ENCODE peak calls at places on chromosomes 4 and X, in six cellular contexts. W is EH; S is endodermal cell; N is stimulated activated CD4-positive, alpha-beta T cell treated with anti-CD3 and anti-CD28 coated beads, Interleukin-1b, Interleukin-23, amount 100 ng/mL, for 24 hours; C is NCI-H510A treated with DMSO at 0.1 percent for 48 hours; V is posterior vena cava. H is an unnamed sample.
A peak's percentile ranks its signal among the peaks of the same experiment; 100 is the strongest.

GRCh38 chr4:186669159-186669720 is 54.4 kb downstream of the FAT1 start:
- DNase-seq in W (peak; percentile 80), S (peak; percentile 79), N (no peak), C (no peak), V (no peak), H (no peak)

GRCh38 chr4:96035727-96036126 is 195.8 kb downstream of the PDHA2 start:
- DNase-seq in W (no peak), S (no peak), N (no peak), C (no peak), V (no peak), H (no peak)

GRCh38 chr4:5979981-5980380 is 38.2 kb downstream of the C4orf50 start:
- DNase-seq in W (peak; percentile 6), S (peak; percentile 94), N (no peak), C (no peak), V (peak; percentile 38), H (no peak)

GRCh38 chrX:25534096-25534495 is 518.3 kb upstream of the ARX start:
- DNase-seq in W (no peak), S (no peak), N (no peak), C (no peak), V (no peak), H (no peak)

GRCh38 chr4:143097751-143098150 is 87.0 kb upstream of the USP38 start:
- DNase-seq in W (no peak), S (no peak), N (no peak), C (no peak), V (no peak), H (no peak)

GRCh38 chrX:20715176-20715575 is 448.5 kb upstream of the RPS6KA3 start:
- DNase-seq in W (no peak), S (no peak), N (no peak), C (no peak), V (no peak), H (no peak)

GRCh38 chrX:9786839-9787635 is 808 bp downstream of the SHROOM2 start:
- DNase-seq in W (no peak), S (peak; percentile 69), N (no peak), C (peak; percentile 37), V (peak; percentile 63), H (no peak)

GRCh38 chr4:108054025-108054424 is 64.3 kb downstream of the HADH start:
- DNase-seq in W (no peak), S (no peak), N (no peak), C (no peak), V (no peak), H (no peak)

GRCh38 chr4:119100640-119101039 is 35.0 kb upstream of the MYOZ2 start:
- DNase-seq in W (no peak), S (no peak), N (no peak), C (no peak), V (no peak), H (no peak)

GRCh38 chr4:185933078-185933581 is 121.1 kb upstream of the SORBS2 start:
- DNase-seq in W (peak; percentile 34), S (no peak), N (no peak), C (no peak), V (no peak), H (no peak)

GRCh38 chrX:16567681-16568080 is 82.3 kb upstream of the S100G start:
- DNase-seq in W (no peak), S (no peak), N (no peak), C (no peak), V (no peak), H (no peak)

GRCh38 chr4:7462509-7462971 is 27.8 kb upstream of the PSAPL1 start:
- DNase-seq in W (peak; percentile 25), S (peak; percentile 83), N (no peak), C (peak; percentile 23), V (no peak), H (peak; percentile 55)

GRCh38 chr4:186342582-186342981 is 76.6 kb downstream of the F11 start:
- DNase-seq in W (no peak), S (no peak), N (no peak), C (no peak), V (no peak), H (no peak)

GRCh38 chr4:76850010-76850441 is 47.9 kb downstream of the SOWAHB start:
- DNase-seq in W (peak; percentile 92), S (no peak), N (no peak), C (no peak), V (no peak), H (no peak)

GRCh38 chr4:87633239-87633638 is 16.8 kb upstream of the DMP1 start:
- DNase-seq in W (peak; percentile 30), S (no peak), N (no peak), C (peak; percentile 36), V (no peak), H (peak; percentile 12)

GRCh38 chr4:118281611-118282442 is 71.0 kb downstream of the PRSS12 start:
- DNase-seq in W (peak; percentile 85), S (peak; percentile 71), N (peak; percentile 29), C (no peak), V (no peak), H (no peak)

H was measured in DMS153.